ENCODE peak calls at places on chromosomes 11 and 22, in four cellular contexts. P, M, Z and I are unnamed samples.

GRCh38 chr22:37453696-37454095 is 26.4 kb upstream of the ELFN2 start:
- DNase-seq in P (no peak), Z (no peak), M (no peak), I (no peak)

GRCh38 chr11:84558085-84558905 is 1068.8 kb downstream of the DLG2 start:
- DNase-seq in P (peak), M (peak), Z (no peak), I (no peak)

GRCh38 chr22:45204751-45205623 is 35.7 kb downstream of the KIAA0930 start:
- DNase-seq in M (no peak), P (no peak), Z (no peak), I (no peak)

GRCh38 chr22:32474635-32475427 is at the start of gene FBXO7:
- DNase-seq in M (peak), P (peak), Z (peak), I (peak)

GRCh38 chr11:27211370-27212127 is 151.5 kb downstream of the CCDC34 start:
- DNase-seq in Z (no peak), P (no peak), M (peak), I (no peak)

GRCh38 chr11:1209371-1210057 is 13.4 kb upstream of the MUC5B start:
- DNase-seq in Z (no peak), M (no peak), P (no peak), I (no peak)

GRCh38 chr22:43216738-43217137 is 29.8 kb upstream of the TTLL12 start:
- DNase-seq in M (no peak), Z (no peak), P (no peak), I (no peak)

GRCh38 chr11:116600930-116601329 is 171.9 kb downstream of the BUD13 start:
- DNase-seq in Z (no peak), M (no peak), P (no peak), I (no peak)

GRCh38 chr11:14774738-14775137 is 117.3 kb downstream of the CYP2R1 start:
- DNase-seq in M (no peak), Z (no peak), P (no peak), I (no peak)

GRCh38 chr11:44894217-44894617 is 56.5 kb downstream of the TP53I11 start:
- DNase-seq in P (peak), M (peak), Z (no peak), I (peak)

GRCh38 chr22:35376728-35377472 is 4.0 kb upstream of the HMOX1 start:
- DNase-seq in Z (peak), M (peak), P (peak), I (peak)

GRCh38 chr11:27229511-27230174 is 133.4 kb downstream of the CCDC34 start:
- DNase-seq in Z (no peak), P (no peak), M (no peak), I (no peak)

GRCh38 chr11:117701781-117702180 is 95.2 kb downstream of the DSCAML1 start:
- DNase-seq in M (no peak), Z (no peak), P (no peak), I (no peak)
- TF ChIP-seq RAD21 in M (no peak), Z (no peak), P (no peak), I (no peak)

GRCh38 chr11:11722246-11722645 is 100.4 kb upstream of the GALNT18 start:
- DNase-seq in Z (no peak), P (no peak), M (no peak), I (no peak)

GRCh38 chr11:11722861-11723260 is 101.1 kb upstream of the GALNT18 start:
- DNase-seq in M (no peak), Z (no peak), P (no peak), I (no peak)

DNA sequence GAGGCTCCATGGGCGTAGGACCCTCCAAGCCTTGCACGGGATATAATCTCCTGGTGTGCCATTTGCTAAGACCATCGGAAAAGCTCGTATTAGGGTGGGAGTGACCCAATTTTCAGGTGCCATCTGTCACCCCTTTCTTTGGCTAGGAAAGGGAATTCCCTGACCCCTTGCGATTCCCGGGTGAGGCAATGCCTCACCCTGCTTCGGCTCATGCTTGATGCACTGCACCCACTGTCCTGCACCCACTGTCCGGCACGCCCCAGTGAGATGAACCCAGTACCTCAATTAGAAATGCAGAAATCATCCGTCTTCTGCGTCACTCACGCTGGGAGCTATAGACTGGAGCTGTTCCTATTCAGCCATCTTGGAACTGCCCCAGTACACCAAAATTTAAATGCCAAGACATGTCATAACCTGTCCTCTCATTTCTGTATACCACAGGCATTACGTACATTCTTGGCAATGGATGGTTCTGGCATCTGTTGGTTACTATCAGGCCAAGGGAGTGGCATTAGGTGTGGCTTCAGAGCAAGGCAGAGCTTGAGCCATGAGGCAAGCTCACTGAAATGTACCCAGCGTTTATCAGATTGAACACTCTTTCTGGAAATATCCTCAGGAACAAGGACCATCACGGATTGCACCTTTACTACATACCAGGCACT is 95.4 kb upstream of the GALNT18 start:
- DNase-seq in P (no peak), M (no peak), Z (no peak), I (no peak)
- TF ChIP-seq ATF2 in P (no peak), M (no peak), Z (no peak), I (no peak)

GRCh38 chr11:24249921-24250320 is 246.9 kb upstream of the LUZP2 start:
- DNase-seq in M (no peak), Z (no peak), P (no peak), I (no peak)
- H3K4me3 ChIP-seq in M (no peak), Z (no peak), P (no peak), I (no peak)

GRCh38 chr11:68013611-68014156 is 3.6 kb downstream of the ALDH3B1 start:
- DNase-seq in M (no peak), Z (no peak), P (no peak), I (no peak)

GRCh38 chr11:68012044-68012842 is 2.1 kb downstream of the ALDH3B1 start:
- DNase-seq in Z (no peak), M (no peak), P (no peak), I (no peak)

GRCh38 chr11:68014157-68014965 is 4.2 kb downstream of the ALDH3B1 start:
- DNase-seq in M (no peak), P (no peak), Z (no peak), I (no peak)

GRCh38 chr11:68011046-68011943 is 1.2 kb downstream of the ALDH3B1 start:
- DNase-seq in Z (no peak), P (no peak), M (no peak), I (no peak)

DNA sequence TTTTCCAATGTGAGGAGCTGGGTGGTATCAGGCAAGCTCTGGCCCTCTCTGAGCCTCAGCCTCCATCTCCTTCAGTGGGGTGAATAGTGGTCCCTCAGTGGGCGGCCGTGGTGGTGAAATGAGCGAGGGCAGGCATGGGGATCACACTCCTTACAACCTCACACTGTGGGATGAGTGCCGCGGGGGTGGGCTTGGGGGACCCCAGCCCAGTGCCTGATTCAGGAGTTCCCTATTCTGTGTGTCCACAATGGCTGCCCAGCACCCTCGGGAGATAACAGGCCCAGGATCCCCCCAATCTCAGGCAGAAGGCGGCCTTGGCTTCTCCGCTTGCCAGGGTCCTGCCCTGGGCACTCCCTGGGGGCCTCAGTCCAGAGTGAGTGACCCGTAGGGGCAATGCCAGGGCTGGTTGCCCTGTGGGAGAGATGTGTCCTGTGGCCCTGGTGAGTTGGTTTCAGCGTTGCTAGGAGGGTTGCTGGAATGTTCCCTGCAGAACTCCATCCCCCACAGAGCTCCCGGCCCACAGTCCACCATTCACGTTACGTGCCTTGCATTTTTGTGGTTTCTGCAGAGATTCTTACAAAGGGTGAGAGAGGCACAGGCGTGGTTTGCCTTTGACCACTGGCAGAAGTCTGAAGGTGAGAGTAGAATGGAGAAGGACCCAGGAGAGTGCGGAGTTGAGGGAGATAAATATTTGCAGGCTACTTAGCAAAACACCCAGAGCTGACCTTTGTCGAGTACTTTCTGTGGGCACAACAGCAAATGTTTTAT is 2.9 kb downstream of the ALDH3B1 start:
- DNase-seq in M (no peak), P (peak), Z (no peak), I (no peak)
- TF ChIP-seq RAD21 in M (no peak), P (no peak), Z (no peak), I (no peak)

GRCh38 chr22:22682807-22683667 is 38.6 kb downstream of the GGTLC2 start:
- DNase-seq in M (no peak), Z (no peak), P (no peak), I (no peak)
- TF ChIP-seq ATF2 in M (no peak), Z (no peak), P (no peak), I (no peak)